ENCODE peak calls at places on chromosome 4, in seven cellular contexts. N is tibial artery, O is epithelial cell of esophagus, W is HepG2, P is fibroblast of mammary gland, M is stomach, C is uterus. T is an unnamed sample.
A peak's percentile ranks its signal among the peaks of the same experiment; 100 is the strongest.

GRCh38 chr4:23233596-23233995 is 540.9 kb downstream of the GBA3 start:
- DNase-seq in N (no peak), M (no peak), W (no peak), O (no peak), C (no peak), P (no peak), T (no peak)

GRCh38 chr4:145231906-145232700 is 51.7 kb upstream of the OTUD4 start:
- DNase-seq in O (no peak), W (no peak), M (no peak), N (no peak), P (peak; percentile 83), C (no peak), T (peak; percentile 62)

GRCh38 chr4:123479944-123480343 is 83.3 kb downstream of the SPRY1 start:
- DNase-seq in O (peak; percentile 77), N (no peak), M (no peak), W (peak; percentile 95), C (no peak), P (peak; percentile 46), T (peak; percentile 50)

GRCh38 chr4:74715731-74716435 is 78.4 kb downstream of the BTC start:
- DNase-seq in N (no peak), M (no peak), O (peak; percentile 42), C (no peak), W (no peak), P (no peak), T (no peak)

GRCh38 chr4:137621056-137621455 is 88.8 kb upstream of the PCDH18 start:
- DNase-seq in P (no peak), N (no peak), C (no peak), W (no peak), O (no peak), M (no peak), T (no peak)

GRCh38 chr4:170229021-170229420 is 139.3 kb upstream of the AADAT start:
- DNase-seq in O (peak; percentile 53), P (no peak), M (no peak), C (no peak), W (no peak), N (no peak), T (no peak)

GRCh38 chr4:110361921-110362320 is 114.0 kb upstream of the ENPEP start:
- DNase-seq in N (no peak), M (no peak), W (no peak), O (peak; percentile 87), P (peak; percentile 41), C (no peak), T (peak; percentile 32)

GRCh38 chr4:99816611-99817309 is at the start of gene DAPP1:
- DNase-seq in W (no peak), O (peak; percentile 100), M (peak; percentile 74), N (peak; percentile 64), P (no peak), C (no peak), T (no peak)

GRCh38 chr4:8254076-8254475 is 15.5 kb upstream of the HTRA3 start:
- DNase-seq in C (no peak), P (no peak), W (no peak), N (no peak), M (no peak), O (peak; percentile 84), T (no peak)

GRCh38 chr4:7210818-7211217 is 18.5 kb downstream of the SORCS2 start:
- DNase-seq in M (no peak), O (no peak), C (peak; percentile 58), P (peak; percentile 84), W (no peak), N (no peak), T (peak; percentile 84)

GRCh38 chr4:135281230-135281629 is 1079.6 kb upstream of the PABPC4L start:
- DNase-seq in N (no peak), P (no peak), M (no peak), C (no peak), O (no peak), W (no peak), T (peak; percentile 9)

GRCh38 chr4:81631958-81632439 is 160.3 kb upstream of the RASGEF1B start:
- DNase-seq in O (peak; percentile 100), W (peak; percentile 49), N (no peak), P (peak; percentile 93), C (no peak), M (no peak), T (peak; percentile 89)

GRCh38 chr4:8470451-8471024 is 30.0 kb downstream of the TRMT44 start:
- DNase-seq in P (no peak), W (no peak), N (no peak), C (no peak), O (no peak), M (no peak), T (no peak)

DNA sequence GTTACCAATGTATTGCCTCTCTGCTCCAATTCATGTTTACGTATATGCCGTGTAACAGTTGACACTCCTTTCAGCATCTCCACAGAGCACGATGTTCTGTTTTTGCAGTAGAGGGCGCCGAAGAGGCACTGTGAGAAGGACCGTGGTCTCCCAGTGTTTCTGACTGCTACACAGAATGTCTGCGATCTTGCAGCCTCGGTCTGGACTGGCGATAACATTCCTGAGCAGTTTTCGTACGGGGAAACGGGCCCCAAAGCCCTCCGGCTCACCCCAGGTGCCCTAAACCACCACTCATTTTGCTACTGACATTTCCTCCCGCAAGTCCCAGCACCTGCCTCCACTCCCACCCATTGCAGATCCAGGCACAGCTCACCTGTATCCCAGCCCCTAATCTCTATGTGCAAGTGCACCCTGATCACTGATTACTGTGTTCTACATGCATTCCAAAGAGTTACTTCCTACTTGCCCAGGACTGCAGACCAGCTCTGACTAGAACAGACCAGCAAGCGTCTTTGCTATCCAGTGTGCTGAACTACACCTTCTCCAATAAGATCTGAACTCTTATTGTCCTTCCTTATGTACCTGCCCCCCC is 12.4 kb upstream of the NFXL1 start:
- DNase-seq in O (peak; percentile 62), C (peak; percentile 29), M (peak; percentile 61), W (peak; percentile 61), P (peak; percentile 57), N (no peak), T (peak; percentile 62)
- TF ChIP-seq CTCF in O (peak; percentile 81), C (peak; percentile 49), M (peak; percentile 44), W (peak; percentile 89), P (peak; percentile 86), N (no peak), T (peak; percentile 80)

DNA sequence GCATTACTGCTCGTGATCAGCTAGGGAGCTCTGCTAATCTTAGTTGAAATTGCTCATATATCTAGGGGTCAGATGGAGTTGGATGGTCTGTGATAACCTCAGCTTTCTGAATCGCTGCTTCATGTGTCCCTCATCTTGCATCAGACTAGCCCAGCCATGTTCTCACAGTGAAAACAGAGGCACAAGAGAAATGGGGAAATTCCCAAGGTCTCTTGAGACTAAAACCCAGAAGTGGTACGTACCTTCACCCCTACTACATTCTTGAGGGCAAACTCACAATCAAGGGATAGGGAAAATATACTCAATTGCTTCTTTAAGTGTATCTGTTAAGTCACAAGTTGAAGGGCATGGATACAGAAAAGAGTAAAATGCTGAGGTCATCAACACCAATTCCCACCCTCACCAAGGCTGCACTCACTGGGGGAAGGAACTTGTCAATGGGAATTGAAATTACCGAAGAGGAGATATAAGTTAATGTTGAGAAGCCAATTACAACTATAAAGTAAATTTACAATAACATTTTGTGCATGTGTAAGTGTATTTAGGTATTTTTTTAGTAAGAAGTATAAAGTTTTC is 255.0 kb upstream of the KCNIP4 start:
- DNase-seq in N (no peak), M (no peak), P (peak; percentile 40), W (no peak), C (no peak), O (peak; percentile 8), T (peak; percentile 64)
- H3K4me3 ChIP-seq in N (no peak overlapping the region), M (no peak overlapping the region), P (no peak overlapping the region), W (no peak overlapping the region), C (no peak overlapping the region), O (no peak overlapping the region), T (no peak overlapping the region)

GRCh38 chr4:174222266-174222872 is 61.1 kb downstream of the FBXO8 start:
- DNase-seq in N (no peak), C (no peak), M (no peak), P (peak; percentile 43), W (peak; percentile 16), O (peak; percentile 42), T (peak; percentile 53)
- TF ChIP-seq CTCF in N (peak; percentile 47), C (peak; percentile 27), M (peak; percentile 55), P (peak; percentile 74), W (peak; percentile 65), O (peak; percentile 80), T (peak; percentile 66)

GRCh38 chr4:80185787-80186548 is 11.3 kb upstream of the PRDM8 start:
- DNase-seq in N (no peak), M (no peak), O (no peak), C (no peak), P (no peak), W (no peak), T (no peak)
- H3K4me3 ChIP-seq in N (peak overlapping the region; percentile 67), M (peak overlapping the region; percentile 66), O (no peak overlapping the region), C (peak overlapping the region; percentile 57), P (peak overlapping the region; percentile 78), W (no peak overlapping the region), T (no peak overlapping the region)

T was measured in cardiac fibroblast.